ENCODE peak calls at places on chromosome 21, in ten cellular contexts. One of them, this sample, is unnamed.

GRCh38 chr21:28590026-28590425 is 402.7 kb downstream of the LTN1 start:
- DNase-seq in esophagus muscularis mucosa: no peak
- DNase-seq in A549: no peak
- DNase-seq in GM23338: no peak
- DNase-seq in sigmoid colon: no peak
- DNase-seq in HepG2: no peak
- DNase-seq in ovary: no peak
- DNase-seq in dorsolateral prefrontal cortex: no peak
- DNase-seq in HL-60: no peak
- DNase-seq in astrocyte of the spinal cord: no peak
- DNase-seq in this sample: no peak

GRCh38 chr21:37563641-37564340 is 197.2 kb downstream of the DYRK1A start:
- DNase-seq in sigmoid colon: peak; percentile 96
- DNase-seq in esophagus muscularis mucosa: peak; percentile 97
- DNase-seq in ovary: peak; percentile 94
- DNase-seq in A549: peak; percentile 66
- DNase-seq in GM23338: peak; percentile 95
- DNase-seq in HL-60: peak; percentile 88
- DNase-seq in dorsolateral prefrontal cortex: peak; percentile 96
- DNase-seq in HepG2: no peak
- DNase-seq in astrocyte of the spinal cord: peak; percentile 95
- DNase-seq in this sample: peak; percentile 90

GRCh38 chr21:45401916-45402900 is 2.8 kb upstream of the COL18A1 start:
- DNase-seq in ovary: peak; percentile 40
- DNase-seq in sigmoid colon: peak; percentile 64
- DNase-seq in astrocyte of the spinal cord: no peak
- DNase-seq in dorsolateral prefrontal cortex: no peak
- DNase-seq in A549: no peak
- DNase-seq in GM23338: no peak
- DNase-seq in HepG2: no peak
- DNase-seq in HL-60: no peak
- DNase-seq in esophagus muscularis mucosa: no peak
- DNase-seq in this sample: no peak

GRCh38 chr21:37369307-37369854 is 2.8 kb downstream of the DYRK1A start:
- DNase-seq in esophagus muscularis mucosa: no peak
- DNase-seq in dorsolateral prefrontal cortex: no peak
- DNase-seq in sigmoid colon: no peak
- DNase-seq in HepG2: no peak
- DNase-seq in A549: no peak
- DNase-seq in GM23338: no peak
- DNase-seq in astrocyte of the spinal cord: no peak
- DNase-seq in HL-60: no peak
- DNase-seq in ovary: no peak
- DNase-seq in this sample: no peak

GRCh38 chr21:42684109-42684916 is 30.9 kb downstream of the PDE9A start:
- DNase-seq in A549: no peak
- DNase-seq in dorsolateral prefrontal cortex: no peak
- DNase-seq in HepG2: no peak
- DNase-seq in esophagus muscularis mucosa: no peak
- DNase-seq in sigmoid colon: peak; percentile 77
- DNase-seq in GM23338: no peak
- DNase-seq in HL-60: no peak
- DNase-seq in ovary: no peak
- DNase-seq in astrocyte of the spinal cord: no peak
- DNase-seq in this sample: peak; percentile 53

GRCh38 chr21:31554511-31555022 is 104.9 kb upstream of the SOD1 start:
- DNase-seq in astrocyte of the spinal cord: peak; percentile 63
- DNase-seq in dorsolateral prefrontal cortex: no peak
- DNase-seq in esophagus muscularis mucosa: no peak
- DNase-seq in A549: no peak
- DNase-seq in HepG2: no peak
- DNase-seq in GM23338: peak; percentile 73
- DNase-seq in sigmoid colon: no peak
- DNase-seq in ovary: peak; percentile 45
- DNase-seq in HL-60: no peak
- DNase-seq in this sample: peak; percentile 21

GRCh38 chr21:42161401-42161956 is 57.5 kb upstream of the ABCG1 start:
- DNase-seq in HepG2: no peak
- DNase-seq in sigmoid colon: no peak
- DNase-seq in GM23338: no peak
- DNase-seq in HL-60: no peak
- DNase-seq in esophagus muscularis mucosa: no peak
- DNase-seq in A549: no peak
- DNase-seq in astrocyte of the spinal cord: no peak
- DNase-seq in dorsolateral prefrontal cortex: no peak
- DNase-seq in ovary: no peak
- DNase-seq in this sample: no peak

GRCh38 chr21:38424333-38424732 is 73.9 kb downstream of the ERG start:
- DNase-seq in dorsolateral prefrontal cortex: no peak
- DNase-seq in HL-60: no peak
- DNase-seq in GM23338: no peak
- DNase-seq in ovary: no peak
- DNase-seq in A549: no peak
- DNase-seq in HepG2: no peak
- DNase-seq in sigmoid colon: no peak
- DNase-seq in astrocyte of the spinal cord: no peak
- DNase-seq in esophagus muscularis mucosa: no peak
- DNase-seq in this sample: no peak

GRCh38 chr21:37365657-37366487 is 701 bp upstream of the DYRK1A start:
- DNase-seq in ovary: peak; percentile 84
- DNase-seq in A549: peak; percentile 19
- DNase-seq in astrocyte of the spinal cord: peak; percentile 69
- DNase-seq in GM23338: peak; percentile 83
- DNase-seq in HepG2: peak; percentile 63
- DNase-seq in sigmoid colon: peak; percentile 82
- DNase-seq in dorsolateral prefrontal cortex: peak; percentile 36
- DNase-seq in HL-60: no peak
- DNase-seq in esophagus muscularis mucosa: no peak
- DNase-seq in this sample: peak; percentile 41

GRCh38 chr21:33041981-33042380 is 16.2 kb downstream of the OLIG2 start:
- DNase-seq in dorsolateral prefrontal cortex: no peak
- DNase-seq in astrocyte of the spinal cord: no peak
- DNase-seq in ovary: no peak
- DNase-seq in esophagus muscularis mucosa: no peak
- DNase-seq in sigmoid colon: no peak
- DNase-seq in GM23338: no peak
- DNase-seq in A549: no peak
- DNase-seq in HL-60: no peak
- DNase-seq in HepG2: no peak
- DNase-seq in this sample: no peak

GRCh38 chr21:21921410-21922232 is 923.4 kb downstream of the NCAM2 start:
- DNase-seq in dorsolateral prefrontal cortex: no peak
- DNase-seq in HL-60: no peak
- DNase-seq in A549: no peak
- DNase-seq in ovary: no peak
- DNase-seq in esophagus muscularis mucosa: no peak
- DNase-seq in sigmoid colon: no peak
- DNase-seq in astrocyte of the spinal cord: peak; percentile 56
- DNase-seq in GM23338: peak; percentile 81
- DNase-seq in HepG2: no peak
- DNase-seq in this sample: peak; percentile 32

GRCh38 chr21:38478782-38479181 is 19.5 kb downstream of the ERG start:
- DNase-seq in dorsolateral prefrontal cortex: no peak
- DNase-seq in A549: no peak
- DNase-seq in ovary: no peak
- DNase-seq in HepG2: no peak
- DNase-seq in esophagus muscularis mucosa: no peak
- DNase-seq in astrocyte of the spinal cord: no peak
- DNase-seq in HL-60: no peak
- DNase-seq in sigmoid colon: no peak
- DNase-seq in GM23338: no peak
- DNase-seq in this sample: peak; percentile 6

GRCh38 chr21:44880762-44881585 is 7.5 kb upstream of the PTTG1IP start:
- DNase-seq in esophagus muscularis mucosa: no peak
- DNase-seq in HepG2: peak; percentile 70
- DNase-seq in A549: no peak
- DNase-seq in sigmoid colon: peak; percentile 53
- DNase-seq in HL-60: peak; percentile 84
- DNase-seq in astrocyte of the spinal cord: peak; percentile 73
- DNase-seq in GM23338: no peak
- DNase-seq in dorsolateral prefrontal cortex: no peak
- DNase-seq in ovary: no peak
- DNase-seq in this sample: peak; percentile 20

GRCh38 chr21:25375675-25376074 is 231.6 kb downstream of the MRPL39 start:
- DNase-seq in HepG2: no peak
- DNase-seq in dorsolateral prefrontal cortex: no peak
- DNase-seq in A549: no peak
- DNase-seq in HL-60: no peak
- DNase-seq in esophagus muscularis mucosa: no peak
- DNase-seq in sigmoid colon: no peak
- DNase-seq in ovary: no peak
- DNase-seq in astrocyte of the spinal cord: peak; percentile 52
- DNase-seq in GM23338: no peak
- DNase-seq in this sample: peak; percentile 7

GRCh38 chr21:39048574-39048973 is 134.7 kb downstream of the PSMG1 start:
- DNase-seq in astrocyte of the spinal cord: peak; percentile 53
- DNase-seq in esophagus muscularis mucosa: no peak
- DNase-seq in HL-60: no peak
- DNase-seq in A549: no peak
- DNase-seq in HepG2: no peak
- DNase-seq in ovary: no peak
- DNase-seq in sigmoid colon: peak; percentile 7
- DNase-seq in GM23338: no peak
- DNase-seq in dorsolateral prefrontal cortex: no peak
- DNase-seq in this sample: peak; percentile 74

GRCh38 chr21:31396399-31396798 is 52.3 kb upstream of the TIAM1 start:
- DNase-seq in astrocyte of the spinal cord: no peak
- DNase-seq in GM23338: no peak
- DNase-seq in sigmoid colon: no peak
- DNase-seq in esophagus muscularis mucosa: no peak
- DNase-seq in ovary: no peak
- DNase-seq in dorsolateral prefrontal cortex: no peak
- DNase-seq in HL-60: no peak
- DNase-seq in A549: no peak
- DNase-seq in HepG2: no peak
- DNase-seq in this sample: no peak

GRCh38 chr21:15332572-15332971 is 267.8 kb upstream of the NRIP1 start:
- DNase-seq in A549: no peak
- DNase-seq in HepG2: no peak
- DNase-seq in ovary: no peak
- DNase-seq in GM23338: no peak
- DNase-seq in esophagus muscularis mucosa: no peak
- DNase-seq in sigmoid colon: no peak
- DNase-seq in dorsolateral prefrontal cortex: no peak
- DNase-seq in astrocyte of the spinal cord: no peak
- DNase-seq in HL-60: peak; percentile 18
- DNase-seq in this sample: no peak

GRCh38 chr21:15330872-15331271 is 266.1 kb upstream of the NRIP1 start:
- DNase-seq in A549: no peak
- DNase-seq in astrocyte of the spinal cord: no peak
- DNase-seq in HepG2: no peak
- DNase-seq in dorsolateral prefrontal cortex: no peak
- DNase-seq in GM23338: no peak
- DNase-seq in sigmoid colon: no peak
- DNase-seq in esophagus muscularis mucosa: no peak
- DNase-seq in ovary: no peak
- DNase-seq in HL-60: no peak
- DNase-seq in this sample: no peak

DNA sequence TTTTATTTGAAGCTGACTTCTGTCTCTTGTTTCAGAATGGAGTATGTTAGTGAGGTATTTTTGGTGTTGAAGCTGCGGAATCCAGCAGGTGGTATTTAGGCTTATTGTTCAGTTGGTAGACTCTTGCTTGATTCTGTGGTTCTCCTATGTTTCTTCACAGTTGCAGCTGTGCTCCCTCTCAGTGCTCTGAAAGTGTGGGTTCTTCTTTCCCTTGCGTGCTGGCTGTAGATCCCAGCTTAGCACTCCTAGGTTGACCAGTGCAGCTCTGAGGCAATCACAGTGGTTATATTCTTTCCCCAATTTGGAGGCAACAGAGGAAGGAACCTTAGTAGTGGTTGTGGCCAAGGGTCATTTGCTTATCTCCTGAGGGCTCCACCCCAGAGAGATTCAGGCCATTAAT is 269.1 kb upstream of the NRIP1 start:
- DNase-seq in HepG2: no peak
- DNase-seq in esophagus muscularis mucosa: no peak
- DNase-seq in astrocyte of the spinal cord: no peak
- DNase-seq in A549: no peak
- DNase-seq in HL-60: peak; percentile 54
- DNase-seq in ovary: no peak
- DNase-seq in sigmoid colon: no peak
- DNase-seq in dorsolateral prefrontal cortex: no peak
- DNase-seq in GM23338: no peak
- DNase-seq in this sample: no peak
- H3K4me3 ChIP-seq in HepG2: no peak overlapping the region
- H3K4me3 ChIP-seq in esophagus muscularis mucosa: no peak overlapping the region
- H3K4me3 ChIP-seq in astrocyte of the spinal cord: no peak overlapping the region
- H3K4me3 ChIP-seq in A549: no peak overlapping the region
- H3K4me3 ChIP-seq in HL-60: no peak overlapping the region
- H3K4me3 ChIP-seq in ovary: no peak overlapping the region
- H3K4me3 ChIP-seq in sigmoid colon: no peak overlapping the region
- H3K4me3 ChIP-seq in dorsolateral prefrontal cortex: no peak overlapping the region
- H3K4me3 ChIP-seq in GM23338: no peak overlapping the region
- H3K4me3 ChIP-seq in this sample: no peak overlapping the region

DNA sequence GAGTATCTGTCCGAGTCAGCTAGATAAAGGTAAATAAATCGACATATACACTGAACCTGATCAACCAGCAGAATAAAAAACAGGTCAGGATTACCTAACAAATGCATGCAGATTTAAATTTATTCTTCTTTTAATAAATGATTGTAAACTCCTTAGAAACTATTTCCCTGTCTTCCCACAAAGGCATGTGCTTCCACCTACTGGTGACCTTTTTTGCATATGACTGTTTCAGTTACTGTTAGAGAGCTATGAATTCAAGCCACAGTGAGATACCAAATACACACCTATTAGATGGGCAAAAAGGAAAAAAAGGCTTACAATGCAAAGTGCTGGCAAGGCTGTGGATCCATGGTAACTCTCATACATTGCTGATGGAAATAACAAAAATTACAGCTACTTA is 957.4 kb upstream of the NCAM2 start:
- DNase-seq in astrocyte of the spinal cord: no peak
- DNase-seq in ovary: no peak
- DNase-seq in dorsolateral prefrontal cortex: no peak
- DNase-seq in esophagus muscularis mucosa: no peak
- DNase-seq in sigmoid colon: no peak
- DNase-seq in HL-60: no peak
- DNase-seq in GM23338: peak; percentile 27
- DNase-seq in A549: no peak
- DNase-seq in HepG2: no peak
- DNase-seq in this sample: no peak
- TF ChIP-seq CTCF in astrocyte of the spinal cord: no peak
- TF ChIP-seq CTCF in ovary: no peak
- TF ChIP-seq CTCF in dorsolateral prefrontal cortex: no peak
- TF ChIP-seq CTCF in esophagus muscularis mucosa: no peak
- TF ChIP-seq CTCF in sigmoid colon: no peak
- TF ChIP-seq CTCF in HL-60: no peak
- TF ChIP-seq CTCF in GM23338: peak; percentile 64
- TF ChIP-seq CTCF in A549: no peak
- TF ChIP-seq CTCF in HepG2: no peak
- TF ChIP-seq CTCF in this sample: no peak

GRCh38 chr21:34560021-34560420 is 48.0 kb upstream of the KCNE1 start:
- DNase-seq in esophagus muscularis mucosa: no peak
- DNase-seq in dorsolateral prefrontal cortex: no peak
- DNase-seq in astrocyte of the spinal cord: no peak
- DNase-seq in HepG2: no peak
- DNase-seq in GM23338: no peak
- DNase-seq in ovary: no peak
- DNase-seq in A549: no peak
- DNase-seq in sigmoid colon: no peak
- DNase-seq in HL-60: no peak
- DNase-seq in this sample: no peak
- H3K4me3 ChIP-seq in esophagus muscularis mucosa: no peak overlapping the region
- H3K4me3 ChIP-seq in dorsolateral prefrontal cortex: no peak overlapping the region
- H3K4me3 ChIP-seq in astrocyte of the spinal cord: no peak overlapping the region
- H3K4me3 ChIP-seq in HepG2: no peak overlapping the region
- H3K4me3 ChIP-seq in GM23338: no peak overlapping the region
- H3K4me3 ChIP-seq in ovary: no peak overlapping the region
- H3K4me3 ChIP-seq in A549: no peak overlapping the region
- H3K4me3 ChIP-seq in sigmoid colon: no peak overlapping the region
- H3K4me3 ChIP-seq in HL-60: no peak overlapping the region
- H3K4me3 ChIP-seq in this sample: no peak overlapping the region

GRCh38 chr21:17925900-17926299 is 106.7 kb upstream of the C21orf91 start:
- DNase-seq in sigmoid colon: no peak
- DNase-seq in A549: no peak
- DNase-seq in dorsolateral prefrontal cortex: no peak
- DNase-seq in ovary: no peak
- DNase-seq in esophagus muscularis mucosa: no peak
- DNase-seq in GM23338: peak; percentile 43
- DNase-seq in HepG2: peak; percentile 20
- DNase-seq in astrocyte of the spinal cord: peak; percentile 51
- DNase-seq in HL-60: no peak
- DNase-seq in this sample: peak; percentile 47
- TF ChIP-seq CTCF in sigmoid colon: no peak
- TF ChIP-seq CTCF in A549: no peak
- TF ChIP-seq CTCF in dorsolateral prefrontal cortex: peak; percentile 44
- TF ChIP-seq CTCF in ovary: no peak
- TF ChIP-seq CTCF in esophagus muscularis mucosa: peak; percentile 35
- TF ChIP-seq CTCF in GM23338: peak; percentile 59
- TF ChIP-seq CTCF in HepG2: peak; percentile 25
- TF ChIP-seq CTCF in astrocyte of the spinal cord: peak; percentile 62
- TF ChIP-seq CTCF in HL-60: peak; percentile 14
- TF ChIP-seq CTCF in this sample: peak; percentile 54

This sample was measured in fibroblast of mammary gland.